ENCODE peak calls at places on chromosomes 2 and 18, in seven cellular contexts. One of them, this sample, is unnamed.

GRCh38 chr2:96594282-96594681 is 43.8 kb downstream of the KANSL3 start:
- DNase-seq in stomach: no peak
- DNase-seq in Peyer's patch: no peak
- DNase-seq in prostate gland: no peak
- DNase-seq in body of pancreas: no peak
- DNase-seq in ovary: no peak
- DNase-seq in gastrocnemius medialis: no peak
- DNase-seq in this sample: no peak

GRCh38 chr2:232525199-232525598 is 761 bp upstream of the CHRND start:
- DNase-seq in stomach: no peak
- DNase-seq in Peyer's patch: no peak
- DNase-seq in prostate gland: no peak
- DNase-seq in body of pancreas: no peak
- DNase-seq in ovary: no peak
- DNase-seq in gastrocnemius medialis: peak
- DNase-seq in this sample: no peak

GRCh38 chr2:6972067-6972710 is 55.0 kb downstream of the RNF144A start:
- DNase-seq in stomach: no peak
- DNase-seq in Peyer's patch: no peak
- DNase-seq in prostate gland: no peak
- DNase-seq in body of pancreas: no peak
- DNase-seq in ovary: no peak
- DNase-seq in gastrocnemius medialis: no peak
- DNase-seq in this sample: peak

GRCh38 chr2:239756392-239757153 is 268.6 kb downstream of the NDUFA10 start:
- DNase-seq in stomach: no peak
- DNase-seq in Peyer's patch: no peak
- DNase-seq in prostate gland: no peak
- DNase-seq in body of pancreas: no peak
- DNase-seq in ovary: no peak
- DNase-seq in gastrocnemius medialis: no peak
- DNase-seq in this sample: no peak

GRCh38 chr2:237280235-237280634 is 133.7 kb downstream of the COL6A3 start:
- DNase-seq in stomach: no peak
- DNase-seq in Peyer's patch: no peak
- DNase-seq in prostate gland: no peak
- DNase-seq in body of pancreas: no peak
- DNase-seq in ovary: no peak
- DNase-seq in gastrocnemius medialis: no peak
- DNase-seq in this sample: no peak

GRCh38 chr2:119354860-119355259 is 11.8 kb downstream of the C2orf76 start:
- DNase-seq in stomach: no peak
- DNase-seq in Peyer's patch: no peak
- DNase-seq in prostate gland: no peak
- DNase-seq in body of pancreas: no peak
- DNase-seq in ovary: no peak
- DNase-seq in gastrocnemius medialis: no peak
- DNase-seq in this sample: no peak

GRCh38 chr2:18896106-18896505 is 306.7 kb upstream of the NT5C1B start:
- DNase-seq in stomach: no peak
- DNase-seq in Peyer's patch: no peak
- DNase-seq in prostate gland: no peak
- DNase-seq in body of pancreas: no peak
- DNase-seq in ovary: no peak
- DNase-seq in gastrocnemius medialis: no peak
- DNase-seq in this sample: no peak

GRCh38 chr2:95353613-95354468 is 48.7 kb upstream of the FAHD2A start:
- DNase-seq in stomach: peak
- DNase-seq in Peyer's patch: peak
- DNase-seq in prostate gland: no peak
- DNase-seq in body of pancreas: no peak
- DNase-seq in ovary: no peak
- DNase-seq in gastrocnemius medialis: no peak
- DNase-seq in this sample: no peak

GRCh38 chr2:1685957-1686783 is 58.1 kb downstream of the PXDN start:
- DNase-seq in stomach: no peak
- DNase-seq in Peyer's patch: no peak
- DNase-seq in prostate gland: no peak
- DNase-seq in body of pancreas: no peak
- DNase-seq in ovary: no peak
- DNase-seq in gastrocnemius medialis: no peak
- DNase-seq in this sample: peak

GRCh38 chr2:156719036-156719435 is 282.9 kb downstream of the GPD2 start:
- DNase-seq in stomach: no peak
- DNase-seq in Peyer's patch: no peak
- DNase-seq in prostate gland: no peak
- DNase-seq in body of pancreas: no peak
- DNase-seq in ovary: no peak
- DNase-seq in gastrocnemius medialis: no peak
- DNase-seq in this sample: no peak
- TF ChIP-seq POLR2A in stomach: no peak
- TF ChIP-seq POLR2A in Peyer's patch: no peak
- TF ChIP-seq POLR2A in prostate gland: no peak
- TF ChIP-seq POLR2A in body of pancreas: no peak
- TF ChIP-seq POLR2A in ovary: no peak
- TF ChIP-seq POLR2A in gastrocnemius medialis: no peak
- TF ChIP-seq POLR2A in this sample: no peak

DNA sequence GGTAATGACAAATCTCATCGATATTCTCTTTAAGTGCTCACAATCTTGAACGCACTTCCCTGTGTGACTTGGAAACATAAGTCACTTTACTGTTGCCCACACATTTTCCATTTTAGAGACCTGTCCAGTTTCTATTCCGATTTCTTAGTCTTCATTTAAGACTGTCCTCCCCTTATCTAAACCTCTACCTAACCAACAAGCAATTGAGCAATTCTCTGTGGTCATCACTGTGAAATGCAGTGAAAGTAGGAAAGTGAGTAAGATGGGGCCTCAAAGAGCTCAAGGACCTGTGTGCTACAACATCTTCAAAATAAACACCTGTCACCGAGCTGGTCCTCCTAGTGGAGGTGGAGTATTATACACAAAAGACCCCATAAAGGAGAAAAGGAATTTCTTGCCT is 184.4 kb downstream of the CNTNAP5 start:
- DNase-seq in stomach: no peak
- DNase-seq in Peyer's patch: no peak
- DNase-seq in prostate gland: no peak
- DNase-seq in body of pancreas: no peak
- DNase-seq in ovary: no peak
- DNase-seq in gastrocnemius medialis: no peak
- DNase-seq in this sample: no peak
- TF ChIP-seq CTCF in stomach: no peak
- TF ChIP-seq CTCF in Peyer's patch: no peak
- TF ChIP-seq CTCF in prostate gland: no peak
- TF ChIP-seq CTCF in body of pancreas: no peak
- TF ChIP-seq CTCF in ovary: no peak
- TF ChIP-seq CTCF in gastrocnemius medialis: no peak
- TF ChIP-seq CTCF in this sample: no peak

GRCh38 chr2:113158884-113159553 is 14.8 kb upstream of the PSD4 start:
- DNase-seq in stomach: no peak
- DNase-seq in Peyer's patch: peak
- DNase-seq in prostate gland: peak
- DNase-seq in body of pancreas: no peak
- DNase-seq in ovary: no peak
- DNase-seq in gastrocnemius medialis: no peak
- DNase-seq in this sample: no peak

GRCh38 chr2:113155331-113155730 is 18.4 kb upstream of the PSD4 start:
- DNase-seq in stomach: no peak
- DNase-seq in Peyer's patch: no peak
- DNase-seq in prostate gland: no peak
- DNase-seq in body of pancreas: no peak
- DNase-seq in ovary: no peak
- DNase-seq in gastrocnemius medialis: no peak
- DNase-seq in this sample: no peak

GRCh38 chr2:113157897-113158753 is 15.6 kb upstream of the PSD4 start:
- DNase-seq in stomach: no peak
- DNase-seq in Peyer's patch: peak
- DNase-seq in prostate gland: no peak
- DNase-seq in body of pancreas: no peak
- DNase-seq in ovary: no peak
- DNase-seq in gastrocnemius medialis: no peak
- DNase-seq in this sample: peak

GRCh38 chr2:113157108-113157896 is 16.5 kb upstream of the PSD4 start:
- DNase-seq in stomach: peak
- DNase-seq in Peyer's patch: peak
- DNase-seq in prostate gland: peak
- DNase-seq in body of pancreas: peak
- DNase-seq in ovary: no peak
- DNase-seq in gastrocnemius medialis: no peak
- DNase-seq in this sample: no peak

DNA sequence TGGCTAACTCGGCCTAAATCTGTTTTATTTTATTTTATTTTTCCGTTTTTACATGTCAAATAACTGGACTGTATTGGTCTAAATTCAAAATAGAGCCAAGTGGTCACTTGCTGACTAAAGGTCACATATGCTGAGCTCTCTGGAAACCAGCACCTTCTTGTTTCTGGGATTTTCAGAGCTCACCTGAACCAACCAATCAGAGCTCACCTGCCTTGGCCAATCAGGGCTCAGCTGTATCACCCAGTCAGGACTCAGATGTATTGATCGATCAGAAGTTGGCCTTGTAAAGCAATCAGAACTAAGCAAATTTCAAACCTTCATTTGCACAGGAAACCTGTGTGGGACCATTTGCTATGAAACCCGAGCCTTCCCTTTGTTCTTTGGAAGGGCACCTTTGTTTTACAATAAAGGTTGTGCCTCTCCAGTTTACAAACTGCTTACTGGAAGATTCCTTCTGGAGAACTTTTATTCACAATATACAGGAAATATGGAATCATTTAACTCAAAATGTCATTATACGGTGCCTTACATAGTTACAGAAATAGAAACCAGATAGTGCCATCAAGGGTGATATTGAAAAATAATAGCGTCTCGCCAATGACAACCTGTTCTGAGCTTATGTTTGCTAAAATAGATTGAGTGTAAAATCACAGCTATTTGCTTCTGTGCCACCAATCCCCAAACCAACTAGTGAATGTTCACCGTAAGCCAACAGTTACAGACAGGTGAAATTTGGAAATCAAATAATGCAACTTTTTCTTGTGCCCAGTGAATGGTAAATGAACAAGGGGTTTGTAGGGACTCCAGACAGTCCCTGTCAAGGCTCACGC is 17.3 kb upstream of the PSD4 start:
- DNase-seq in stomach: no peak
- DNase-seq in Peyer's patch: no peak
- DNase-seq in prostate gland: no peak
- DNase-seq in body of pancreas: peak
- DNase-seq in ovary: no peak
- DNase-seq in gastrocnemius medialis: no peak
- DNase-seq in this sample: no peak
- TF ChIP-seq POLR2A in stomach: no peak
- TF ChIP-seq POLR2A in Peyer's patch: no peak
- TF ChIP-seq POLR2A in prostate gland: no peak
- TF ChIP-seq POLR2A in body of pancreas: no peak
- TF ChIP-seq POLR2A in ovary: no peak
- TF ChIP-seq POLR2A in gastrocnemius medialis: no peak
- TF ChIP-seq POLR2A in this sample: no peak

DNA sequence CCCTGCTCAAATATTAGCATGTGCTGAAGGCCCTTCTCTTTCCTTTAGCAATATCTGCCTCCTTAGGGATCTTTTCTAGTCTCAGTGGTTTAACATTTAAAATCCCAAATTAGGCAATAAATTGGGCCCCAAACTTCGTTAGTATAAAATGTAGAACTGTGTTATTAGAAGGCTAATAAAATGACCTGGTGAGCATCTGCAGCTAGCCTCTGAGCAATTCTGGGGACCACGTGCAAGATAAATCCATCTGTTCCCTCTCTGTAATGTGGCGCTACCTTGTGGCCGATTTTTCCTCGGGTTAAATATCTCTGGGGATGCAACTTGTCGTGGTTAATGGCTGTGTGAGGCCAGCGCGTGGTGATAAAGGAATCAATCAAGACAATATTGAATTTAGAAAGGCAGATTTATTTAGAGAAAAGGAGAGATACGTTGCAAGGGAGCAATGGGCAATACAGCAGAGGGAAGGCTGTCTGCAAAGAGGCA is 18.7 kb upstream of the IL36G start:
- DNase-seq in stomach: no peak
- DNase-seq in Peyer's patch: no peak
- DNase-seq in prostate gland: no peak
- DNase-seq in body of pancreas: no peak
- DNase-seq in ovary: no peak
- DNase-seq in gastrocnemius medialis: no peak
- DNase-seq in this sample: no peak
- TF ChIP-seq CTCF in stomach: no peak
- TF ChIP-seq CTCF in Peyer's patch: no peak
- TF ChIP-seq CTCF in prostate gland: no peak
- TF ChIP-seq CTCF in body of pancreas: no peak
- TF ChIP-seq CTCF in ovary: no peak
- TF ChIP-seq CTCF in gastrocnemius medialis: no peak
- TF ChIP-seq CTCF in this sample: no peak

GRCh38 chr18:12836551-12836950 is 47.5 kb downstream of the PTPN2 start:
- DNase-seq in stomach: no peak
- DNase-seq in Peyer's patch: no peak
- DNase-seq in prostate gland: no peak
- DNase-seq in body of pancreas: no peak
- DNase-seq in ovary: no peak
- DNase-seq in gastrocnemius medialis: no peak
- DNase-seq in this sample: no peak

GRCh38 chr18:12839057-12839525 is 44.9 kb downstream of the PTPN2 start:
- DNase-seq in stomach: no peak
- DNase-seq in Peyer's patch: no peak
- DNase-seq in prostate gland: no peak
- DNase-seq in body of pancreas: no peak
- DNase-seq in ovary: no peak
- DNase-seq in gastrocnemius medialis: no peak
- DNase-seq in this sample: no peak

GRCh38 chr18:12837747-12838146 is 46.3 kb downstream of the PTPN2 start:
- DNase-seq in stomach: no peak
- DNase-seq in Peyer's patch: no peak
- DNase-seq in prostate gland: no peak
- DNase-seq in body of pancreas: no peak
- DNase-seq in ovary: no peak
- DNase-seq in gastrocnemius medialis: no peak
- DNase-seq in this sample: no peak

GRCh38 chr18:12839526-12840196 is 44.4 kb downstream of the PTPN2 start:
- DNase-seq in stomach: no peak
- DNase-seq in Peyer's patch: no peak
- DNase-seq in prostate gland: no peak
- DNase-seq in body of pancreas: no peak
- DNase-seq in ovary: no peak
- DNase-seq in gastrocnemius medialis: no peak
- DNase-seq in this sample: no peak

DNA sequence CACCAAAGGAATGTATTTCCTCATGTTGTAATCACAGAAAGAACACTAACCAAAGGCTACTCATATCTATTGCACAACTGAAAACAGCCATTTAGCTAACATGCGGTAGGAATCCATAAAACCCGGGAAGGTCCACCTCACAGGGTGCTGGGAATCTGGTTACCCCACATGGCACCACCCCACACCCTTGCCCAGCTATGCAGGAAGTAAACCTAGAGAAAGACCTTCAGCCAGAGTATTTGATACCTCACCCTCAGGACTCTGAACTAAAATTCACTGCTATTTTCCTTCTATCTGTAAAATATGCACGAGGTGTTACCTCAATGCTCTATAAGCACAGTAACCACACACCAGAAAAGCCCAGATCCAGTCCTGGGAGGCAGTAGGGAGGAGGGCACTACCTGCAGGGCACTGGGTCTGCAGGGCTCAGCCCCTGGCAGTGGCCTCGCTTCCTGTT is 45.8 kb downstream of the PTPN2 start:
- DNase-seq in stomach: peak
- DNase-seq in Peyer's patch: peak
- DNase-seq in prostate gland: peak
- DNase-seq in body of pancreas: peak
- DNase-seq in ovary: peak
- DNase-seq in gastrocnemius medialis: peak
- DNase-seq in this sample: no peak
- TF ChIP-seq POLR2A in stomach: no peak
- TF ChIP-seq POLR2A in Peyer's patch: no peak
- TF ChIP-seq POLR2A in prostate gland: no peak
- TF ChIP-seq POLR2A in body of pancreas: peak
- TF ChIP-seq POLR2A in ovary: no peak
- TF ChIP-seq POLR2A in gastrocnemius medialis: no peak
- TF ChIP-seq POLR2A in this sample: no peak

This sample was measured in vagina.